ENCODE peak calls at places on chromosomes 6 and 20, in eight cellular contexts. W is AG09309, J is uterus, S is choroid plexus epithelial cell, X is Caco-2, F is astrocyte of the cerebellum, V is brain microvascular endothelial cell, H is astrocyte. T is an unnamed sample.

GRCh38 chr20:49306903-49307336 is 29.1 kb upstream of the ZNFX1 start:
- DNase-seq in W (no peak), J (no peak), S (no peak), X (peak), F (no peak), V (no peak), H (no peak), T (no peak)

GRCh38 chr20:62122659-62123449 is 579 bp downstream of the LSM14B start:
- DNase-seq in W (no peak), J (peak), S (peak), X (peak), F (no peak), V (no peak), H (no peak), T (no peak)

GRCh38 chr6:23013776-23014175 is 444.4 kb downstream of the HDGFL1 start:
- DNase-seq in W (no peak), J (no peak), S (no peak), X (no peak), F (peak), V (no peak), H (peak), T (peak)

GRCh38 chr20:10788055-10788454 is 114.3 kb upstream of the JAG1 start:
- DNase-seq in W (no peak), J (no peak), S (no peak), X (no peak), F (no peak), V (no peak), H (no peak), T (no peak)

GRCh38 chr6:89360415-89360999 is 8.0 kb upstream of the UBE2J1 start:
- DNase-seq in W (no peak), J (no peak), S (peak), X (no peak), F (peak), V (no peak), H (peak), T (peak)

GRCh38 chr6:123849406-123849805 is 45.7 kb downstream of the NKAIN2 start:
- DNase-seq in W (no peak), J (no peak), S (no peak), X (no peak), F (no peak), V (no peak), H (no peak), T (no peak)

GRCh38 chr6:149318581-149319286 is 1.2 kb downstream of the TAB2 start:
- DNase-seq in W (no peak), J (no peak), S (no peak), X (peak), F (no peak), V (no peak), H (no peak), T (no peak)

GRCh38 chr6:31821301-31822037 is 6.1 kb upstream of the HSPA1B start:
- DNase-seq in W (no peak), J (peak), S (peak), X (peak), F (no peak), V (no peak), H (no peak), T (no peak)

GRCh38 chr6:149233056-149233715 is 84.3 kb upstream of the TAB2 start:
- DNase-seq in W (peak), J (no peak), S (peak), X (peak), F (peak), V (peak), H (peak), T (peak)

GRCh38 chr6:22149501-22150490 is 147.0 kb downstream of the PRL start:
- DNase-seq in W (no peak), J (no peak), S (peak), X (no peak), F (no peak), V (peak), H (peak), T (no peak)

GRCh38 chr6:168603234-168603633 is 162.2 kb downstream of the SMOC2 start:
- DNase-seq in W (no peak), J (no peak), S (no peak), X (no peak), F (no peak), V (no peak), H (no peak), T (no peak)

GRCh38 chr6:36679043-36679821 is 718 bp downstream of the CDKN1A start:
- DNase-seq in W (no peak), J (peak), S (peak), X (peak), F (no peak), V (no peak), H (peak), T (no peak)

GRCh38 chr6:14711056-14711703 is 534.7 kb upstream of the JARID2 start:
- DNase-seq in W (peak), J (no peak), S (peak), X (no peak), F (no peak), V (peak), H (peak), T (no peak)

GRCh38 chr20:57545927-57546662 is 14.8 kb upstream of the PCK1 start:
- DNase-seq in W (no peak), J (no peak), S (no peak), X (no peak), F (no peak), V (no peak), H (no peak), T (no peak)

GRCh38 chr6:2507016-2507415 is 243.7 kb downstream of the MYLK4 start:
- DNase-seq in W (no peak), J (no peak), S (no peak), X (no peak), F (no peak), V (no peak), H (no peak), T (no peak)

GRCh38 chr6:24691550-24691949 is 24.7 kb downstream of the ACOT13 start:
- DNase-seq in W (no peak), J (no peak), S (no peak), X (no peak), F (no peak), V (no peak), H (no peak), T (no peak)

GRCh38 chr6:158776737-158777136 is 42.4 kb downstream of the EZR start:
- DNase-seq in W (no peak), J (no peak), S (no peak), X (no peak), F (no peak), V (no peak), H (no peak), T (no peak)

GRCh38 chr6:51633424-51633823 is 454.0 kb downstream of the PKHD1 start:
- DNase-seq in W (no peak), J (no peak), S (no peak), X (no peak), F (no peak), V (no peak), H (no peak), T (no peak)

GRCh38 chr6:15129872-15130271 is 116.0 kb upstream of the JARID2 start:
- DNase-seq in W (no peak), J (no peak), S (no peak), X (no peak), F (no peak), V (no peak), H (no peak), T (no peak)

GRCh38 chr6:117195728-117196127 is 69.6 kb upstream of the VGLL2 start:
- DNase-seq in W (no peak), J (no peak), S (no peak), X (no peak), F (no peak), V (no peak), H (no peak), T (no peak)

GRCh38 chr20:11676618-11677289 is 240.9 kb upstream of the BTBD3 start:
- DNase-seq in W (peak), J (no peak), S (peak), X (peak), F (peak), V (peak), H (peak), T (no peak)

GRCh38 chr6:161104966-161105365 is 113.4 kb downstream of the MAP3K4 start:
- DNase-seq in W (peak), J (no peak), S (peak), X (no peak), F (no peak), V (no peak), H (peak), T (no peak)

GRCh38 chr6:158353851-158354508 is 41.7 kb downstream of the TULP4 start:
- DNase-seq in W (no peak), J (no peak), S (peak), X (no peak), F (no peak), V (peak), H (peak), T (no peak)

GRCh38 chr20:44683263-44684046 is 31.7 kb upstream of the CCN5 start:
- DNase-seq in W (no peak), J (no peak), S (peak), X (peak), F (no peak), V (no peak), H (no peak), T (no peak)

GRCh38 chr6:10146723-10147451 is 268.0 kb downstream of the TFAP2A start:
- DNase-seq in W (no peak), J (no peak), S (peak), X (peak), F (peak), V (peak), H (peak), T (no peak)

GRCh38 chr6:15481892-15482291 is 180.9 kb downstream of the DTNBP1 start:
- DNase-seq in W (no peak), J (no peak), S (no peak), X (no peak), F (no peak), V (no peak), H (no peak), T (no peak)

GRCh38 chr6:7697820-7698623 is 27.9 kb upstream of the BMP6 start:
- DNase-seq in W (peak), J (no peak), S (peak), X (peak), F (peak), V (peak), H (peak), T (peak)

GRCh38 chr6:134911532-134911931 is 38.4 kb downstream of the ALDH8A1 start:
- DNase-seq in W (peak), J (no peak), S (peak), X (no peak), F (peak), V (peak), H (peak), T (peak)

GRCh38 chr6:168495133-168495532 is 54.1 kb downstream of the SMOC2 start:
- DNase-seq in W (no peak), J (no peak), S (no peak), X (no peak), F (no peak), V (no peak), H (no peak), T (no peak)

GRCh38 chr6:134007077-134007476 is 45.3 kb downstream of the SLC2A12 start:
- DNase-seq in W (no peak), J (no peak), S (no peak), X (no peak), F (no peak), V (no peak), H (no peak), T (no peak)

GRCh38 chr20:32278199-32278643 is 770 bp downstream of the KIF3B start:
- DNase-seq in W (no peak), J (no peak), S (peak), X (no peak), F (no peak), V (peak), H (no peak), T (no peak)

GRCh38 chr20:64107736-64108457 is 532 bp upstream of the NPBWR2 start:
- DNase-seq in W (no peak), J (no peak), S (no peak), X (peak), F (no peak), V (no peak), H (no peak), T (no peak)

GRCh38 chr6:146613947-146614346 is 15.2 kb downstream of the ADGB start:
- DNase-seq in W (no peak), J (no peak), S (no peak), X (no peak), F (no peak), V (no peak), H (no peak), T (no peak)
- H3K4me3 ChIP-seq in W (no peak), J (no peak), S (no peak), X (no peak), F (no peak), V (no peak), H (no peak), T (no peak)

GRCh38 chr6:33812669-33813068 is 8.9 kb upstream of the MLN start:
- DNase-seq in W (no peak), J (no peak), S (peak), X (peak), F (peak), V (peak), H (peak), T (no peak)
- TF ChIP-seq CTCF in W (peak), J (peak), S (peak), X (peak), F (peak), V (peak), H (peak), T (peak)

GRCh38 chr20:47865451-47865850 is 80.2 kb upstream of the SULF2 start:
- DNase-seq in W (no peak), J (no peak), S (no peak), X (no peak), F (no peak), V (no peak), H (no peak), T (no peak)

GRCh38 chr20:47865912-47866311 is 80.6 kb upstream of the SULF2 start:
- DNase-seq in W (no peak), J (no peak), S (no peak), X (no peak), F (no peak), V (no peak), H (no peak), T (no peak)

GRCh38 chr20:47860049-47860830 is 75.0 kb upstream of the SULF2 start:
- DNase-seq in W (no peak), J (no peak), S (no peak), X (no peak), F (no peak), V (no peak), H (no peak), T (no peak)

GRCh38 chr20:47863531-47863930 is 78.2 kb upstream of the SULF2 start:
- DNase-seq in W (no peak), J (no peak), S (no peak), X (no peak), F (no peak), V (no peak), H (no peak), T (no peak)

GRCh38 chr20:47862841-47863240 is 77.6 kb upstream of the SULF2 start:
- DNase-seq in W (no peak), J (no peak), S (no peak), X (no peak), F (no peak), V (no peak), H (no peak), T (no peak)
- H3K4me3 ChIP-seq in W (no peak), J (no peak), S (no peak), X (no peak), F (no peak), V (no peak), H (no peak), T (no peak)

DNA sequence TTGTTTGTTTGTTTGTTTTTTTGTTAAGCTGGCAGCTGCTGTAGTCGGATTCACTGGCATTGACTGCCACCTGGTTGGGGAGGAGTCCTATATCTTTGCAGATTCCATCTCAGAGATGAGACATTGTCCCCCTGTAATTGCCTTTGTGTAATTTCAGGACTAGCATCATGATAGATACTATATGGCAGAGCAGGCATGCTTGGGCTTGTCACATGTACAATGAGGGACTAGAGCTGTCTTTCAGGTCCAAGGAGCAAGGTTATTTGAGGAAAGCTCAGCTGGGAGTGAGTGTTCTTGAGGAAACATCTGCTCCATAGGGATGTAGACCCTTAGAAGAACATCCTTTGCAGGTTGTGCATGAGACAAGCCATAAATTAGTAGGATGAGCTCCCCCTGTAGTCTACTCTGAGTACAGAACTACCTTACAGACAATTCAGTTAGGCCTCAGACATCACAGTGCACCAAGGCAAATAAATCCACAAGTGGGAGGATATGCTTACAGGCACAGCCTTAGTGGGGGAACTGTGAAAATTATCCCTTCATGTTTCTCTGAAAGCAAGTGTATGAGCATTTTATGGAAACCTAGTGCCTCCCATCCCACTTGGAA is 62.1 kb downstream of the BMP2 start:
- DNase-seq in W (no peak), J (no peak), S (peak), X (peak), F (peak), V (no peak), H (no peak), T (no peak)
- TF ChIP-seq CTCF in W (peak), J (no peak), S (peak), X (no peak), F (peak), V (peak), H (peak), T (no peak)

GRCh38 chr20:37524221-37524700 is 3.2 kb downstream of the NNAT start:
- DNase-seq in W (no peak), J (no peak), S (no peak), X (peak), F (no peak), V (no peak), H (no peak), T (no peak)
- H3K4me3 ChIP-seq in W (no peak), J (no peak), S (no peak), X (no peak), F (no peak), V (no peak), H (no peak), T (no peak)

DNA sequence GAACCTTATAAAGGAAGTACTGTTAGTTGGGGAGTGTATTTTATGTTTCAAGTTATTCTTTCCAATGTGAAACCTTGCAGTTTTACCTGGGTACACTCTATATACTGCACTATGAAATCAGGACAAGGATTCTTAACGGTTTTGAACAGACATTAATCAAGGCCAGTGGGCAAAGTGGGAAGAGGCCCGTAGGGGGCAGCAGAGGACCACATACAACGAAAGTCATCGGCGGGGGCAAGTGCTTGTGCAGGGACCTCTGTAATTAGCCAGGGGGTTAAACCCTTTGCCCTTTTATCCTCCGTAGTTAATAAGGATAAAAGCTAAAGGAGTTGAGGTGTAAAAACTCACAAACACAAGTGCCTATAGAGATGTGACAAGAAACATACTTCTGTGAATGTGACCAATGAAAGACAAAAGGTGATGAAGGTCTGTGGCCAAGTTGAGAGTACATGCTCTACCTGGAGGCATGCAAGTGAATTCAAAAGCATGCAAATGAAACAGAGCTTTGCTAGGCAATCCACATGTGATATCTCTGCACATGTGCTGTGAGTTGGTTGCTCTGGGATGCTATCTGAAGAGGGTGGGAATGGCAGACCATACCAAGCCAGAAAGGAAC is 392.7 kb upstream of the MAN1A1 start:
- DNase-seq in W (peak), J (no peak), S (peak), X (peak), F (peak), V (peak), H (peak), T (no peak)
- TF ChIP-seq CTCF in W (peak), J (peak), S (peak), X (peak), F (peak), V (peak), H (peak), T (peak)

DNA sequence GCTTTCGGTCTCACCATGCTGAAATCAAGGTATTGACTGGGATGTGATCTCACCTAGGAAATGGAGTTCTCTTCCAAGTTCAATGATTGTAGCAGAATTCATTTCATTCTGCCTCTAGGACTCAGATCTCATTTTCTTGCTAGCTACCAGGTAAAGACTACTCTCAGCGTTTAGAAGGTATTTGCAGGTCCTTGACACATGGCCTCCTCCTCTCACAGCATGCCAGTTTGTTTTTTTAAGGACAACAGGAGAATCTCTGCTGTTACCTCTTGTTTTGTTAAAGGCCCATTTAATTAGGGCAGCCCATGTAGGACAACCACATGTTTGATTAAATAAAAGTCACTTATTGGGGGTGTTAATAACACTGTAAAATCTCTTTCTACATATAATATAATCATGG is 757.8 kb downstream of the EYS start:
- DNase-seq in W (no peak), J (no peak), S (no peak), X (no peak), F (no peak), V (no peak), H (no peak), T (no peak)
- H3K4me3 ChIP-seq in W (no peak), J (no peak), S (no peak), X (no peak), F (no peak), V (no peak), H (no peak), T (no peak)

GRCh38 chr6:65776332-65776731 is 69.3 kb upstream of the EYS start:
- DNase-seq in W (no peak), J (no peak), S (peak), X (peak), F (no peak), V (no peak), H (no peak), T (no peak)
- TF ChIP-seq CTCF in W (no peak), J (no peak), S (no peak), X (peak), F (no peak), V (peak), H (no peak), T (no peak)

T was measured in AG04449.